ENCODE peak calls at places on chromosome 19, in four cellular contexts. V is foreskin keratinocyte, I is bronchial epithelial cell, T is AG09319. D is an unnamed sample.

GRCh38 chr19:41974652-41975051 is 15.5 kb upstream of the RABAC1 start:
- DNase-seq in I (peak), V (peak), T (no peak), D (no peak)

GRCh38 chr19:41641879-41642485 is 15.1 kb upstream of the CEACAM4 start:
- DNase-seq in T (peak), V (peak), I (peak), D (no peak)

GRCh38 chr19:55778331-55778730 is 9.4 kb downstream of the RFPL4AL1 start:
- DNase-seq in T (no peak), V (no peak), I (no peak), D (no peak)

GRCh38 chr19:29771708-29772415 is 39.9 kb upstream of the CCNE1 start:
- DNase-seq in V (peak), T (peak), I (peak), D (peak)

GRCh38 chr19:6352381-6353165 is 8.8 kb upstream of the CLPP start:
- DNase-seq in I (no peak), V (peak), T (no peak), D (no peak)

GRCh38 chr19:29878973-29879654 is 62.9 kb upstream of the URI1 start:
- DNase-seq in T (no peak), V (peak), I (peak), D (no peak)

GRCh38 chr19:54207908-54208783 is 7.5 kb downstream of the RPS9 start:
- DNase-seq in T (peak), I (peak), V (no peak), D (no peak)

GRCh38 chr19:46488551-46488950 is 7.1 kb downstream of the PNMA8B start:
- DNase-seq in V (no peak), T (no peak), I (no peak), D (no peak)

GRCh38 chr19:2534374-2535050 is 58.6 kb downstream of the GADD45B start:
- DNase-seq in I (no peak), T (no peak), V (no peak), D (no peak)

GRCh38 chr19:45995715-45996385 is 583 bp downstream of the CCDC61 start:
- DNase-seq in I (peak), V (no peak), T (no peak), D (no peak)

GRCh38 chr19:15110418-15110815 is 3.2 kb downstream of the SYDE1 start:
- DNase-seq in I (no peak), V (no peak), T (no peak), D (no peak)

GRCh38 chr19:57552432-57552831 is 7.2 kb downstream of the ZNF550 start:
- DNase-seq in T (no peak), I (no peak), V (no peak), D (no peak)

DNA sequence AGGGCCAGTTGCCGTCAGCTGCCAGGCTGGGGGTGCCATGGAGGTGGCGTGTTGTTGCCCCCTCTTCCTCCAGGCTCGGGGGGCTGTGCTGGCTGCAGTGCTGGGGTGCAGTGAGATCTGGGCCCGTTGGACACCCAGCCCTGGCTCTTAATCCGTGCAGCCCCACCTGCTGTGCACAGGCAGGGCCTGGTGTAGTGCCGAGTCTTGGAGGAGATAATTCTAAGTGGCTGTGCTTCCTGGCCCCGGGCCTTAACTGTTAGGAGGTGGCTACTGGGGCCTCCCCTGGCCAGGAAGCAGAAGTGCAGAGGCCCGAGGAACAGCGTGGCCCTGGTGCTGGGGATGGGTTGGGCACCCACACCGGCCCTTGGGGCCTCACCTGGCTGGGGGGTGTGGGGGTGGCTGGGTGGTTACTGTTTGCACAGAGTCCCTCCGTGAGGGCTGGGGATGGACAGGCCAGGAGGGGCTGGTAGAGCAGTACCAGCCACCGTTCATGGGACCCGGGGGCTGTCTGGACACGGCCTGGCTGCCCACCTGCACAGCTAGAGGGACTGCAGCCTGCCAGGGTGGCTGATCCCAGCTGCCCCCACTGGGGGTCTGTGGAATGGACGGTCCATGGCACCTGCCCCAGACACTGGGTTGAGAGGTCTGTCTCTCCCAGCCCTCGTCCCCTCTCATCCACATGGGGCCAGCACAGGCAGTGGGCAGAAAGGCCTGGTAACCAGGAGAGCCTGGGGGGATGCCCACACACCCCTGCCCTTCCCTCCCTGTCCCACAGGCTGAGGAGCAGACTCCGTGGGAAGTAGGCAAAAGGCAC is 3.3 kb downstream of the GPX4 start:
- DNase-seq in T (no peak), I (peak), V (peak), D (no peak)
- TF ChIP-seq CTCF in T (peak), I (peak), V (peak), D (no peak)

DNA sequence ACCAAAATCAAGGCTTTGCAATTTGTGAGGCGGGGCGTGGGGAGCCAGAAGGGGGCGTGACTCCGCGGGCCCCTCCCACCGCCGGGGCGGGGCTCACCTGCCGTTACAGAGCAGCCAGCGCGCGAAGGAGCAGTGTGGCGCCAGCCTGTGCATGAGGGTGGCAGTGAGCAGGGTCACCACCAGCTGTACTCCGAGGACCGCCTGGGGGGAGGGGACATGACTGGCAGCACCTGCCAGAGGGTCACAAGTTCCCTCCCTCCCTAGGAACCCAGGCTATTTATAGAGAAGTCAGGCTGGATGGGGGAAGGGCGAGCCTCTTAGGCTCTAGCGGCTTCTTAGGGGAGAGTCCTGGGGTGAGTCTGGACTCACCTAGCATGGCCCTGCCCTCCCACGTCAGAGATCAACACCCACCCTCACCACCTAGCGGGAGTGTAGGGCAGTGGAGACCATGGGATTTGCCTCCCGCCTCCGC is 3.6 kb downstream of the TMEM161A start:
- DNase-seq in I (no peak), V (no peak), T (no peak), D (peak)
- TF ChIP-seq CTCF in I (no peak), V (no peak), T (no peak), D (no peak)

GRCh38 chr19:50005428-50005827 is 19.7 kb downstream of the VRK3 start:
- DNase-seq in T (no peak), I (no peak), V (no peak), D (no peak)

GRCh38 chr19:50007170-50007569 is 18.0 kb downstream of the VRK3 start:
- DNase-seq in V (no peak), I (no peak), T (no peak), D (no peak)

GRCh38 chr19:50003810-50004419 is 21.3 kb downstream of the VRK3 start:
- DNase-seq in T (peak), V (peak), I (peak), D (no peak)

GRCh38 chr19:50007947-50008346 is 17.2 kb downstream of the VRK3 start:
- DNase-seq in V (no peak), I (no peak), T (no peak), D (no peak)

DNA sequence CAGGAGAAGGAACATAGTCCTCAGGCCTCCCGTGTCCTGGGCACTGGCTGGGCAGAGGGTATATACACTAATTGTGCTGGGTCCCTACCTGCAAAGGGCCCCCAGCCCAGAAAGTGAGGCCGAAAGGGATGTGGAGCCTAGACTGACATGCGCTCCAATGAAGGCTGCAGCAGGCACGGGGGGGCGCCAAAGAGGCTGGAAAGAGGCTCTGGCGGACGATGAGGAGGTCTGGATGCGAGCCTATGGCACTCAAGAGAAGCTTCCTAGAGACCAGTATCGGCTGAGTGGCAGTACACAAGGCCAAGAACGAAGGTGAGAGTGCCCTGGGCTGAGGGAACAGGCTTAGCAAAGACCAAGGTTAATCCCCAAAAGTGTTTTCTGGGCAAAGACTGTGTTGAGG is 16.6 kb downstream of the VRK3 start:
- DNase-seq in I (no peak), V (no peak), T (no peak), D (no peak)
- TF ChIP-seq CTCF in I (peak), V (peak), T (no peak), D (peak)

DNA sequence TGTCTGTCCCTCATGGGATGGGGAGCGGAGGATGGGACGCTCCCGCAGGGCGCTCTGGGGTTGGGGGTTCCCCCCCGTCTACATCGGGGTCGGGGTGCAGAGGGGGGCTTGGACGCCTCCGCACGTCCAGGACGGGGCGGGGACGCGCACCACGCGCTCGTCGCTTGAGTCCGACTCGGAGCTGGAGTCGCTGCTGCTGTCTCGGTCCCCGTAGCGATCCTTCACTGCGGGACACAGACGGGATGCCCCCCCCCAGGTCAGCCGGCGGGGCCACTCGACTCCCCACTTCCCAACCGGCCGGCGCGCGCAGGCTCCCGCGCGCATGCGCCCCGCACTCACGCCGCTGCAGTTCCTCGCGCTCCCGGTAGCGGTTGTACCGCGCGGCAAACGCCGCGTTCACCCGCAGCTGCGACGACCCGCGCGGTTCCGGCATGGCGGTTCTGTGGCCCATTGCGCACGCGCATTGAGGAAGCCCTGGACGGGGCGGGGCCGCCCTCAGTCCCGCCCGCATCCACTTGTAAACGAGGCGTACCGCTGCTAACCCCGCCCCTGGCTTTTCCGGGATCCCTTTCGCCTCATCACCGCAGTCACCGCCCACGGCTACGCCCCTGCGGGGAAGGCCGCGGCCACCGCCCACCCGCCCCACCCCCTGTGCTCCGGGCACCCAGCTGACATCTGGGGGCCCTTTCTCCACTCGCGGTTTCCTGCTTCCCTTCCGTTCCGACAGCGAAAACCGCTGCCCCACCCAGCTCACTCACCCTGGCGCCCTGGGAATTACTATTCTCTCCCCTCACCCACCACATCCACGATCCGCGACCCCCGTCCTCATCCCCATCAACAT is at the start of gene KRI1:
- DNase-seq in I (peak), V (peak), T (peak), D (peak)
- TF ChIP-seq CTCF in I (peak), V (peak), T (no peak), D (peak)

DNA sequence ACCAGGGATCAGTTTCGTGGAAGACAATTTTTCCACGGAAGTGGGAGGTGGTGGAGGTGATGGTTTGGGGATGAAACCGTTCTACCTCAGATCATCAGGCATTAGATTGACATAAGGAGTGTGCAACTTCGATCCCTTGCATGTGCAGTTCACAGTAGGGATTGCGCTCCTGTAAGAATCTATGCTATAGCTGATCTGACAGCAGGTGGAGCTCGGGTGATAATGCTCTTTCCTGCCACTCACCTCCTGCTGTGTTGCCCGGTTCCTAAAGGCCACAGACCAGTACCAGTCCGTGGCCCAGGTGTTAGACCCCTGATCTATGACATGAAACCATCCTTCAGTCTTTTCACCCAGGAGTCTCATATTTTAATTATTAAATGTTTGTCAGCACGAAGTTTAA is 4.0 kb downstream of the ZNF302 start:
- DNase-seq in T (no peak), V (no peak), I (no peak), D (no peak)
- TF ChIP-seq CTCF in T (no peak), V (no peak), I (no peak), D (no peak)

GRCh38 chr19:47848425-47848824 is 10.6 kb upstream of the TPRX2 start:
- DNase-seq in V (no peak), I (no peak), T (no peak), D (no peak)
- TF ChIP-seq CTCF in V (no peak), I (no peak), T (no peak), D (no peak)

DNA sequence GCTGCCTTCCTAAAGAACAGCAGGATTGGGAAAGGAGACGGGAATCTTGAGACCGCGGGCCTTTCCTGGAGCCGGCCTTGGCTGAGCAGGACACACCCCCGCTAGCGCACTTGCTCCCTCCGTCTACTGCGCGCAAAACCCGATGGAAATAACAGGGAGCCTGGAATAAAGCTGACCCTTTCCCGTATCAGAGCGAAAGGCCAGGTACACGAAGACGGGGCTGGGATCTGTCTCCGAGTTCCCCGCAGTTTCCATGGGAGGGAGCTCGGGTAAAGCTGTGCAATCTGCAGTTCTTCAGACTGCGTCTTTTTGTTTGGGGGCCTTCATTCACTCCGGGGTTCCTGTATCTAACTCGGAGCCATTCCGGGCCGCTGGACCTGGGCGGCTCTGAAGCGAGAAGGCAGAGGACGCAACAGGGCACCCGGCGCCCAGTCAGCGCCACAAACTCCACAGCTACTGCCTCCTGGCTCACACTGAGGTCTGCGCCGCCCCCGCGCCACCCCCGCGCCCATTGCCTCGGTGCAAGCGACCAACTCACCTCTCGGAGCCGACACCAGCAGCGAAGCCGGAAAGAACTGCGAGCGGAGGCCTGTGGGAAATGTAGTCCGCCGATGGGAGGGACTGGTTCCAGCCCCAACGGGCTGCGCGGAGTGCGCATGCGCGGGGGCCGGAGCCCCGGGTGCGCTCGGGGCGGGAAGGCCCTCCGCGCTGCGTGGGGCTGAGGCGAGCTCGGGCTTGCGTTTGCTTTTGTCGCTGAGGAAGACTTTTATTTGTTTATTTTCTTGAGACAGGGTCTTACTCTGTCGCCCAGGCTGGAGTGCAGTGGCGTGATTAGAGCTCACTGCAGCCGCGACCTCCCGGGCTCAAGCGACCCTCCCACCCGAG is at the start of gene ZFP14:
- DNase-seq in T (peak), I (peak), V (peak), D (peak)
- TF ChIP-seq CTCF in T (peak), I (peak), V (peak), D (no peak)

GRCh38 chr19:12194827-12195500 is 32.1 kb downstream of the ZNF136 start:
- DNase-seq in V (peak), T (no peak), I (peak), D (no peak)

GRCh38 chr19:12198136-12198535 is 35.2 kb downstream of the ZNF136 start:
- DNase-seq in T (no peak), V (no peak), I (no peak), D (no peak)

GRCh38 chr19:12195501-12195860 is 32.6 kb downstream of the ZNF136 start:
- DNase-seq in I (no peak), T (no peak), V (no peak), D (no peak)

GRCh38 chr19:12202250-12202649 is 39.4 kb downstream of the ZNF136 start:
- DNase-seq in I (no peak), V (no peak), T (no peak), D (no peak)

DNA sequence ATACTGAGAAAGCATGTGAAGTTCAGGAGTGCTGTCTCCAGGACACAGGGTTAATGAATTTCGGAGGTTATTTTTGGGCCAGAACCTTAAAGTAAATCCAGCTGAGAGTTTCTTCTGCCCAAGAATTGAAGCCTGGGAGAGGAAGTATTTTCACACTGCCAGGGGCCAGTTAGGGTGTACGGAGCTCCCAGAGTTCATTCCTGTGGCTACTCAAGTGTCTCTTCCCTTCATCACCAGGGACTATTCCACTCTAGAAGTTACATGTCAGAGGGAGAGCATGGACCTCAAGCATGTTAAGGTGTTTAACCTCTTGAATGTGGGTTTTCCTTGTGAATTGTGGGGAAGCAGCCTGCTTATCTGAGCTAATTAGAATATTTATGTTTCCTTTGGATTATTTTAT is 37.1 kb downstream of the ZNF136 start:
- DNase-seq in T (no peak), V (no peak), I (no peak), D (no peak)
- TF ChIP-seq CTCF in T (no peak), V (no peak), I (no peak), D (no peak)

GRCh38 chr19:48182434-48182833 is 12.0 kb downstream of the ZSWIM9 start:
- DNase-seq in V (no peak), I (no peak), T (no peak), D (no peak)
- TF ChIP-seq CTCF in V (no peak), I (no peak), T (no peak), D (no peak)